ENCODE peak calls at places on chromosomes 11 and 22, in six cellular contexts. D, G, O, K, U and L are unnamed samples.

GRCh38 chr11:120646206-120646605 is 134.7 kb downstream of the GRIK4 start:
- DNase-seq in D (no peak), G (no peak), O (no peak), K (no peak), U (no peak), L (no peak)

GRCh38 chr11:127859941-127860354 is 727.4 kb downstream of the ETS1 start:
- DNase-seq in D (no peak), G (no peak), O (no peak), K (no peak), U (no peak), L (no peak)

GRCh38 chr22:29798801-29799200 is 31.6 kb downstream of the UQCR10 start:
- DNase-seq in D (no peak), G (no peak), O (no peak), K (no peak), U (no peak), L (no peak)

GRCh38 chr11:120235024-120235628 is 4.8 kb upstream of the POU2F3 start:
- DNase-seq in D (peak; percentile 92), G (peak; percentile 43), O (peak; percentile 57), K (peak; percentile 49), U (peak; percentile 79), L (peak; percentile 93)

GRCh38 chr11:27613670-27613950 is 86.6 kb downstream of the BDNF start:
- DNase-seq in D (no peak), G (peak; percentile 40), O (no peak), K (no peak), U (no peak), L (no peak)

GRCh38 chr22:21632931-21633330 is 371 bp downstream of the CCDC116 start:
- DNase-seq in D (no peak), G (no peak), O (no peak), K (no peak), U (no peak), L (no peak)

GRCh38 chr11:13316528-13316961 is 39.0 kb downstream of the BMAL1 start:
- DNase-seq in D (no peak), G (peak; percentile 55), O (no peak), K (no peak), U (no peak), L (no peak)

GRCh38 chr11:19976281-19976941 is 183.9 kb downstream of the DBX1 start:
- DNase-seq in D (no peak), G (no peak), O (no peak), K (no peak), U (no peak), L (no peak)

GRCh38 chr11:11708256-11708655 is 86.5 kb upstream of the GALNT18 start:
- DNase-seq in D (no peak), G (no peak), O (no peak), K (no peak), U (no peak), L (no peak)

GRCh38 chr11:18792066-18792591 is 531 bp upstream of the PTPN5 start:
- DNase-seq in D (no peak), G (no peak), O (peak; percentile 20), K (no peak), U (no peak), L (peak; percentile 41)

GRCh38 chr11:60854140-60854846 is 1.5 kb downstream of the PTGDR2 start:
- DNase-seq in D (no peak), G (no peak), O (no peak), K (no peak), U (no peak), L (no peak)

GRCh38 chr22:46564084-46564714 is 26.8 kb upstream of the CELSR1 start:
- DNase-seq in D (no peak), G (no peak), O (no peak), K (no peak), U (no peak), L (no peak)

GRCh38 chr22:49951678-49951985 is 8.9 kb upstream of the PIM3 start:
- DNase-seq in D (no peak), G (no peak), O (no peak), K (no peak), U (no peak), L (no peak)

GRCh38 chr11:3004481-3004880 is 12.4 kb upstream of the NAP1L4 start:
- DNase-seq in D (no peak), G (no peak), O (no peak), K (no peak), U (no peak), L (no peak)

GRCh38 chr11:93743316-93743715 is 1.8 kb downstream of the C11orf54 start:
- DNase-seq in D (no peak), G (no peak), O (no peak), K (no peak), U (no peak), L (no peak)

GRCh38 chr11:126861796-126862195 is 138.8 kb downstream of the KIRREL3 start:
- DNase-seq in D (no peak), G (no peak), O (no peak), K (no peak), U (no peak), L (no peak)

GRCh38 chr11:69442807-69443137 is 38.7 kb upstream of the LINC01488 start:
- DNase-seq in D (no peak), G (peak; percentile 60), O (no peak), K (peak; percentile 96), U (peak; percentile 40), L (peak; percentile 66)

GRCh38 chr11:4551346-4551979 is 6.5 kb downstream of the OR52M1 start:
- DNase-seq in D (no peak), G (peak; percentile 16), O (no peak), K (no peak), U (no peak), L (peak; percentile 30)

GRCh38 chr22:29469755-29470154 is 10.3 kb upstream of the NEFH start:
- DNase-seq in D (no peak), G (no peak), O (no peak), K (no peak), U (no peak), L (peak; percentile 58)

GRCh38 chr22:41184679-41185078 is 20.4 kb upstream of the L3MBTL2 start:
- DNase-seq in D (no peak), G (no peak), O (no peak), K (no peak), U (no peak), L (peak; percentile 84)

GRCh38 chr11:116454020-116454645 is 318.7 kb downstream of the BUD13 start:
- DNase-seq in D (peak; percentile 78), G (peak; percentile 27), O (no peak), K (peak; percentile 0), U (peak; percentile 35), L (peak; percentile 80)

GRCh38 chr11:65434057-65434666 is 11.6 kb downstream of the NEAT1 start:
- DNase-seq in D (no peak), G (peak; percentile 34), O (no peak), K (peak; percentile 80), U (no peak), L (no peak)

GRCh38 chr11:128437137-128437536 is 150.2 kb downstream of the ETS1 start:
- DNase-seq in D (no peak), G (peak; percentile 79), O (no peak), K (no peak), U (no peak), L (no peak)

GRCh38 chr11:131064373-131064991 is 148.2 kb upstream of the SNX19 start:
- DNase-seq in D (peak; percentile 93), G (peak; percentile 70), O (peak; percentile 77), K (peak; percentile 60), U (peak; percentile 33), L (peak; percentile 87)

GRCh38 chr22:47175151-47175760 is 412.8 kb downstream of the TBC1D22A start:
- DNase-seq in D (no peak), G (peak; percentile 88), O (no peak), K (no peak), U (no peak), L (peak; percentile 19)

GRCh38 chr11:63504933-63505586 is 824 bp upstream of the LGALS12 start:
- DNase-seq in D (no peak), G (no peak), O (no peak), K (no peak), U (no peak), L (no peak)

GRCh38 chr11:30016588-30017363 is at the start of gene KCNA4:
- DNase-seq in D (peak; percentile 79), G (no peak), O (peak; percentile 66), K (no peak), U (no peak), L (peak; percentile 66)

GRCh38 chr11:17014774-17015638 is 792 bp upstream of the PLEKHA7 start:
- DNase-seq in D (peak; percentile 72), G (no peak), O (peak; percentile 32), K (peak; percentile 20), U (no peak), L (peak; percentile 70)

GRCh38 chr11:67345949-67346819 is 7.2 kb downstream of the POLD4 start:
- DNase-seq in D (no peak), G (peak; percentile 58), O (no peak), K (peak; percentile 61), U (no peak), L (no peak)

GRCh38 chr11:46335271-46335670 is 12.0 kb upstream of the DGKZ start:
- DNase-seq in D (no peak), G (no peak), O (no peak), K (no peak), U (no peak), L (no peak)
- H3K14ac ChIP-seq in D (no peak overlapping the region), G (no peak overlapping the region), O (no peak overlapping the region), K (no peak overlapping the region), U (peak overlapping the region; percentile 36), L (no peak overlapping the region)

DNA sequence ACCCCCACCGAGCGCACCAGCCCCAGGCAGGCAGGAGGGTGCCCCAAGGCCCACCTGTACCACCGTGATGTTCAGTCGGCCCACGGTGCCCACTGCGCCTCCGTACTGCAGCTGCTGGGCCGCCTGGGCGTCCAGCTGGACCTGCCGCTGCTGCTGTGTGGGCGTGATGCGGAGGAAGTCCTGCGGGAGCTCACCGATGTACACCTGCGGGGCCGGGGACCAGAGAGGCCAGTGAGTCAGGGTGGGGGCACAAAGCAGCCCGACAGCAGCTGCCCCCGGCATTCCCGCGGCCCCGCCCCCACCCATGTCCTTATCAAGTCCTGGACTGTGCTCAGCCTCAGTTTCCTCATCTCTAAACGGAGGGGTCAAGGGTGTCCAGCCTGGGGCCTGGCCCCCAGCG is 13.8 kb downstream of the TOLLIP start:
- DNase-seq in D (no peak), G (no peak), O (no peak), K (no peak), U (no peak), L (no peak)
- H3K14ac ChIP-seq in D (no peak overlapping the region), G (no peak overlapping the region), O (no peak overlapping the region), K (no peak overlapping the region), U (no peak overlapping the region), L (no peak overlapping the region)

GRCh38 chr22:37560682-37561208 is 465 bp downstream of the CDC42EP1 start:
- DNase-seq in D (no peak), G (peak; percentile 53), O (no peak), K (peak; percentile 72), U (no peak), L (peak; percentile 34)
- H3K14ac ChIP-seq in D (no peak overlapping the region), G (peak overlapping the region; percentile 93), O (peak overlapping the region; percentile 75), K (peak overlapping the region; percentile 97), U (peak overlapping the region; percentile 99), L (no peak overlapping the region)

GRCh38 chr22:32837142-32837541 is 35.6 kb downstream of the TIMP3 start:
- DNase-seq in D (no peak), G (no peak), O (no peak), K (no peak), U (no peak), L (no peak)

GRCh38 chr22:32831571-32831970 is 30.1 kb downstream of the TIMP3 start:
- DNase-seq in D (no peak), G (no peak), O (no peak), K (no peak), U (no peak), L (no peak)

GRCh38 chr22:32837803-32838202 is 36.3 kb downstream of the TIMP3 start:
- DNase-seq in D (no peak), G (no peak), O (no peak), K (no peak), U (no peak), L (no peak)

GRCh38 chr22:32839776-32840571 is 38.5 kb downstream of the TIMP3 start:
- DNase-seq in D (no peak), G (peak; percentile 41), O (no peak), K (peak; percentile 69), U (no peak), L (no peak)

GRCh38 chr22:32836286-32836859 is 34.9 kb downstream of the TIMP3 start:
- DNase-seq in D (no peak), G (peak; percentile 22), O (no peak), K (no peak), U (no peak), L (no peak)
- H3K14ac ChIP-seq in D (no peak overlapping the region), G (no peak overlapping the region), O (no peak overlapping the region), K (no peak overlapping the region), U (no peak overlapping the region), L (no peak overlapping the region)